ENCODE peak calls at places on chromosomes 1 and 21, in eight cellular contexts. A is naive thymus-derived CD4-positive, alpha-beta T cell; V is ecto neural progenitor cell; W is EL; B is activated CD8-positive, alpha-beta memory T cell treated with anti-CD3 and anti-CD28 coated beads for 24 hours; J is germinal center; Q is stimulated activated naive CD8-positive, alpha-beta T cell treated with anti-CD3 and anti-CD28 coated beads, Interleukin-15, amount 100 ng/mL, for 72 hours; Y is NCI-H82. X is an unnamed sample.

GRCh38 chr1:42380617-42381423 is at the start of gene RIMKLA:
- DNase-seq in J (peak; percentile 78), Y (peak; percentile 87), Q (peak; percentile 63), A (peak; percentile 18), B (peak; percentile 82), V (peak; percentile 87), W (peak; percentile 36), X (peak; percentile 13)

GRCh38 chr1:225760531-225760930 is 17.1 kb upstream of the SRP9 start:
- DNase-seq in J (no peak), V (no peak), Q (no peak), B (no peak), A (no peak), Y (no peak), W (no peak), X (no peak)

GRCh38 chr1:160460214-160460642 is 59.9 kb downstream of the VANGL2 start:
- DNase-seq in Y (no peak), B (no peak), Q (no peak), V (no peak), A (no peak), W (no peak), J (no peak), X (no peak)

GRCh38 chr1:188762344-188762743 is 1715.3 kb downstream of the BRINP3 start:
- DNase-seq in Y (no peak), W (no peak), J (no peak), Q (no peak), B (no peak), V (no peak), A (no peak), X (no peak)

GRCh38 chr1:24551910-24552571 is 3.8 kb upstream of the NCMAP start:
- DNase-seq in W (no peak), J (no peak), V (peak; percentile 54), Q (no peak), A (no peak), B (no peak), Y (peak; percentile 95), X (no peak)

GRCh38 chr1:53498555-53499142 is 39.5 kb downstream of the DMRTB1 start:
- DNase-seq in B (no peak), Q (no peak), A (no peak), V (no peak), J (no peak), Y (no peak), W (peak; percentile 50), X (no peak)

GRCh38 chr21:43810505-43811261 is 21.3 kb downstream of the RRP1 start:
- DNase-seq in A (peak; percentile 88), V (peak; percentile 95), W (peak; percentile 69), B (peak; percentile 98), Y (peak; percentile 89), Q (peak; percentile 93), J (peak; percentile 92), X (peak; percentile 71)

GRCh38 chr1:201042663-201043461 is 19.3 kb upstream of the KIF21B start:
- DNase-seq in V (peak; percentile 75), J (peak; percentile 65), B (peak; percentile 85), Y (peak; percentile 89), A (peak; percentile 54), W (peak; percentile 63), Q (peak; percentile 62), X (peak; percentile 41)

GRCh38 chr1:152190589-152190988 is 31.6 kb upstream of the RPTN start:
- DNase-seq in J (no peak), W (peak; percentile 45), A (no peak), B (no peak), Y (no peak), V (no peak), Q (no peak), X (no peak)

GRCh38 chr1:232047473-232047872 is 420.9 kb downstream of the DISC1 start:
- DNase-seq in Y (peak; percentile 42), J (no peak), V (no peak), W (no peak), B (no peak), Q (no peak), A (no peak), X (no peak)

GRCh38 chr1:167661527-167662436 is 31.8 kb downstream of the RCSD1 start:
- DNase-seq in Y (no peak), V (no peak), Q (no peak), A (no peak), B (no peak), W (peak; percentile 94), J (no peak), X (no peak)

GRCh38 chr1:42177551-42177981 is 13.0 kb upstream of the GUCA2A start:
- DNase-seq in B (no peak), W (peak; percentile 76), A (no peak), Q (no peak), V (no peak), Y (no peak), J (no peak), X (no peak)

GRCh38 chr1:117630423-117630998 is 24.7 kb downstream of the TENT5C start:
- DNase-seq in B (peak; percentile 44), Q (no peak), W (no peak), J (no peak), V (no peak), A (no peak), Y (no peak), X (no peak)

GRCh38 chr1:162470216-162470615 is 27.4 kb upstream of the UHMK1 start:
- DNase-seq in A (no peak), W (no peak), Q (no peak), V (no peak), B (no peak), Y (no peak), J (no peak), X (no peak)

GRCh38 chr21:15151385-15152103 is 86.7 kb upstream of the NRIP1 start:
- DNase-seq in A (no peak), B (no peak), Y (no peak), V (no peak), J (no peak), W (no peak), Q (no peak), X (no peak)

GRCh38 chr21:45073301-45074047 is 906 bp upstream of the ADARB1 start:
- DNase-seq in J (no peak), Q (no peak), V (peak; percentile 76), Y (peak; percentile 50), A (no peak), W (peak; percentile 35), B (peak; percentile 67), X (no peak)

GRCh38 chr1:94801919-94802546 is 18.1 kb upstream of the SLC44A3 start:
- DNase-seq in J (no peak), Q (no peak), V (peak; percentile 65), A (no peak), Y (peak; percentile 78), B (no peak), W (peak; percentile 87), X (peak; percentile 44)

GRCh38 chr1:46180082-46180616 is 3.9 kb upstream of the P3R3URF start:
- DNase-seq in Y (peak; percentile 64), J (no peak), A (no peak), W (no peak), B (no peak), Q (no peak), V (peak; percentile 60), X (no peak)

GRCh38 chr1:245599413-245600174 is 444.8 kb downstream of the KIF26B start:
- DNase-seq in J (no peak), Q (no peak), B (no peak), W (peak; percentile 92), Y (no peak), V (no peak), A (no peak), X (no peak)

GRCh38 chr1:45864765-45865164 is 61.4 kb downstream of the MAST2 start:
- DNase-seq in B (no peak), W (no peak), A (no peak), Q (no peak), J (no peak), V (no peak), Y (peak; percentile 71), X (no peak)

GRCh38 chr1:236214761-236215160 is 67.0 kb downstream of the ERO1B start:
- DNase-seq in V (no peak), Y (no peak), W (no peak), A (no peak), J (no peak), B (no peak), Q (no peak), X (no peak)

GRCh38 chr1:12229835-12230548 is at the start of gene VPS13D:
- DNase-seq in B (peak; percentile 94), A (peak; percentile 85), Y (peak; percentile 87), Q (peak; percentile 86), W (peak; percentile 75), V (peak; percentile 91), J (peak; percentile 92), X (peak; percentile 71)

GRCh38 chr1:243408479-243408878 is 152.6 kb downstream of the SDCCAG8 start:
- DNase-seq in Y (peak; percentile 22), B (no peak), W (no peak), Q (no peak), V (no peak), J (no peak), A (no peak), X (no peak)

GRCh38 chr1:173420330-173420806 is 56.8 kb upstream of the PRDX6 start:
- DNase-seq in B (peak; percentile 77), V (peak; percentile 75), Y (peak; percentile 92), W (peak; percentile 85), J (no peak), Q (peak; percentile 61), A (peak; percentile 25), X (peak; percentile 70)

GRCh38 chr1:78275906-78276690 is 214.7 kb upstream of the PTGFR start:
- DNase-seq in B (no peak), W (no peak), J (no peak), Q (no peak), A (no peak), V (no peak), Y (peak; percentile 53), X (no peak)

GRCh38 chr1:189616893-189617292 is 860.8 kb downstream of the BRINP3 start:
- DNase-seq in V (no peak), A (no peak), B (no peak), W (peak; percentile 63), J (no peak), Q (no peak), Y (no peak), X (no peak)

GRCh38 chr1:181179980-181180964 is 91.8 kb downstream of the IER5 start:
- DNase-seq in Q (no peak), Y (peak; percentile 91), W (peak; percentile 17), A (no peak), V (no peak), B (peak; percentile 59), J (no peak), X (no peak)

GRCh38 chr1:188170935-188171334 is 1342.2 kb downstream of the PLA2G4A start:
- DNase-seq in V (no peak), B (no peak), W (no peak), Q (no peak), Y (peak; percentile 58), J (no peak), A (no peak), X (no peak)

GRCh38 chr21:45972716-45973474 is 8.7 kb upstream of the COL6A1 start:
- DNase-seq in B (peak; percentile 82), W (peak; percentile 78), A (no peak), Q (peak; percentile 35), V (peak; percentile 70), J (no peak), Y (peak; percentile 64), X (no peak)

GRCh38 chr1:15124362-15125100 is 29.0 kb upstream of the TMEM51 start:
- DNase-seq in B (no peak), W (no peak), Y (no peak), V (no peak), Q (no peak), J (no peak), A (no peak), X (no peak)

GRCh38 chr1:25435315-25436103 is 4.8 kb downstream of the MACO1 start:
- DNase-seq in V (no peak), A (no peak), Q (no peak), W (peak; percentile 14), J (no peak), Y (no peak), B (no peak), X (no peak)

GRCh38 chr21:42056996-42057689 is 14.0 kb upstream of the UMODL1 start:
- DNase-seq in Q (no peak), A (no peak), W (peak; percentile 81), V (no peak), B (no peak), J (no peak), Y (no peak), X (no peak)

GRCh38 chr1:51843948-51844347 is 34.6 kb downstream of the NRDC start:
- DNase-seq in B (no peak), V (no peak), Y (no peak), J (no peak), W (no peak), Q (no peak), A (no peak), X (no peak)

GRCh38 chr1:186078245-186078644 is 296.8 kb downstream of the TPR start:
- DNase-seq in Q (no peak), J (no peak), V (no peak), Y (no peak), W (no peak), B (no peak), A (no peak), X (no peak)